ENCODE peak calls at places on chromosomes 4 and X, in eight cellular contexts. One of them, this sample, is unnamed.

GRCh38 chr4:76897522-76898384 is at the start of gene SOWAHB:
- DNase-seq in HT1080: no peak
- DNase-seq in GM23248: peak
- DNase-seq in SJSA1: no peak
- DNase-seq in Right ventricle myocardium inferior: peak
- DNase-seq in H4: no peak
- DNase-seq in NCI-H1417: peak
- DNase-seq in right lobe of liver: peak
- DNase-seq in this sample: peak

GRCh38 chr4:56743550-56743949 is 62.5 kb upstream of the HOPX start:
- DNase-seq in HT1080: no peak
- DNase-seq in GM23248: no peak
- DNase-seq in SJSA1: no peak
- DNase-seq in Right ventricle myocardium inferior: no peak
- DNase-seq in H4: no peak
- DNase-seq in NCI-H1417: peak
- DNase-seq in right lobe of liver: no peak
- DNase-seq in this sample: no peak

GRCh38 chrX:24876782-24877315 is 138.9 kb downstream of the ARX start:
- DNase-seq in HT1080: no peak
- DNase-seq in GM23248: no peak
- DNase-seq in SJSA1: no peak
- DNase-seq in Right ventricle myocardium inferior: no peak
- DNase-seq in H4: no peak
- DNase-seq in NCI-H1417: peak
- DNase-seq in right lobe of liver: no peak
- DNase-seq in this sample: no peak

GRCh38 chr4:43757147-43757546 is 691.5 kb downstream of the KCTD8 start:
- DNase-seq in HT1080: peak
- DNase-seq in GM23248: peak
- DNase-seq in SJSA1: no peak
- DNase-seq in Right ventricle myocardium inferior: no peak
- DNase-seq in H4: peak
- DNase-seq in NCI-H1417: peak
- DNase-seq in right lobe of liver: no peak
- DNase-seq in this sample: peak

GRCh38 chr4:114005569-114006442 is 26.4 kb upstream of the ARSJ start:
- DNase-seq in HT1080: peak
- DNase-seq in GM23248: peak
- DNase-seq in SJSA1: no peak
- DNase-seq in Right ventricle myocardium inferior: no peak
- DNase-seq in H4: peak
- DNase-seq in NCI-H1417: no peak
- DNase-seq in right lobe of liver: no peak
- DNase-seq in this sample: peak

GRCh38 chrX:130594453-130594916 is 192.7 kb downstream of the RBMX2 start:
- DNase-seq in HT1080: no peak
- DNase-seq in GM23248: no peak
- DNase-seq in SJSA1: no peak
- DNase-seq in Right ventricle myocardium inferior: no peak
- DNase-seq in H4: no peak
- DNase-seq in NCI-H1417: peak
- DNase-seq in right lobe of liver: no peak
- DNase-seq in this sample: no peak

GRCh38 chr4:187276786-187277408 is 553.2 kb upstream of the FAT1 start:
- DNase-seq in HT1080: peak
- DNase-seq in GM23248: peak
- DNase-seq in SJSA1: no peak
- DNase-seq in Right ventricle myocardium inferior: no peak
- DNase-seq in H4: peak
- DNase-seq in NCI-H1417: no peak
- DNase-seq in right lobe of liver: no peak
- DNase-seq in this sample: peak

GRCh38 chr4:126960760-126961159 is 672.0 kb upstream of the INTU start:
- DNase-seq in HT1080: no peak
- DNase-seq in GM23248: no peak
- DNase-seq in SJSA1: no peak
- DNase-seq in Right ventricle myocardium inferior: no peak
- DNase-seq in H4: no peak
- DNase-seq in NCI-H1417: no peak
- DNase-seq in right lobe of liver: no peak
- DNase-seq in this sample: no peak

GRCh38 chr4:136725286-136726081 is 806.8 kb downstream of the PCDH18 start:
- DNase-seq in HT1080: no peak
- DNase-seq in GM23248: no peak
- DNase-seq in SJSA1: no peak
- DNase-seq in Right ventricle myocardium inferior: no peak
- DNase-seq in H4: no peak
- DNase-seq in NCI-H1417: no peak
- DNase-seq in right lobe of liver: no peak
- DNase-seq in this sample: no peak

GRCh38 chr4:93157984-93158383 is 670.6 kb upstream of the ATOH1 start:
- DNase-seq in HT1080: no peak
- DNase-seq in GM23248: no peak
- DNase-seq in SJSA1: no peak
- DNase-seq in Right ventricle myocardium inferior: no peak
- DNase-seq in H4: peak
- DNase-seq in NCI-H1417: no peak
- DNase-seq in right lobe of liver: no peak
- DNase-seq in this sample: no peak

GRCh38 chr4:180407273-180407885 is 1835.8 kb upstream of the TENM3 start:
- DNase-seq in HT1080: no peak
- DNase-seq in GM23248: no peak
- DNase-seq in SJSA1: no peak
- DNase-seq in Right ventricle myocardium inferior: no peak
- DNase-seq in H4: no peak
- DNase-seq in NCI-H1417: peak
- DNase-seq in right lobe of liver: no peak
- DNase-seq in this sample: no peak